ENCODE peak calls at places on chromosomes 5 and 9, in eight cellular contexts. A is ACHN, B is HuH-7.5, N is HCEC 1CT, M is NCI-H82, V is tibial artery, T is colonic mucosa, Y is GM04504. X is an unnamed sample.
A peak's percentile ranks its signal among the peaks of the same experiment; 100 is the strongest.

GRCh38 chr9:36151306-36152210 is 15.0 kb downstream of the GLIPR2 start:
- DNase-seq in A (no peak), B (no peak), N (peak; percentile 30), M (no peak), V (peak; percentile 54), T (peak; percentile 57), Y (no peak), X (no peak)

GRCh38 chr9:110464321-110464720 is 115.2 kb downstream of the SVEP1 start:
- DNase-seq in A (no peak), B (no peak), N (no peak), M (peak; percentile 17), V (no peak), T (no peak), Y (no peak), X (no peak)

GRCh38 chr5:75279324-75279723 is 42.6 kb upstream of the ANKRD31 start:
- DNase-seq in A (no peak), B (no peak), N (no peak), M (no peak), V (no peak), T (no peak), Y (no peak), X (no peak)

GRCh38 chr5:17118631-17119030 is 98.8 kb upstream of the BASP1 start:
- DNase-seq in A (peak; percentile 75), B (no peak), N (peak; percentile 97), M (no peak), V (peak; percentile 65), T (peak; percentile 67), Y (peak; percentile 80), X (peak; percentile 83)

GRCh38 chr5:86968311-86968753 is 299.4 kb upstream of the RASA1 start:
- DNase-seq in A (peak; percentile 57), B (no peak), N (peak; percentile 65), M (peak; percentile 55), V (no peak), T (no peak), Y (peak; percentile 20), X (peak; percentile 78)

GRCh38 chr5:151222769-151223446 is 984 bp downstream of the CCDC69 start:
- DNase-seq in A (no peak), B (no peak), N (no peak), M (no peak), V (peak; percentile 74), T (peak; percentile 52), Y (no peak), X (no peak)

GRCh38 chr9:126298319-126298801 is 28.3 kb upstream of the MVB12B start:
- DNase-seq in A (no peak), B (no peak), N (no peak), M (no peak), V (no peak), T (peak; percentile 63), Y (no peak), X (no peak)

GRCh38 chr5:176825957-176826356 is 15.6 kb downstream of the UNC5A start:
- DNase-seq in A (no peak), B (no peak), N (no peak), M (no peak), V (no peak), T (no peak), Y (no peak), X (no peak)

GRCh38 chr9:130321082-130321481 is 55.5 kb downstream of the HMCN2 start:
- DNase-seq in A (no peak), B (no peak), N (no peak), M (no peak), V (no peak), T (no peak), Y (no peak), X (no peak)

GRCh38 chr9:124342946-124343485 is 72.2 kb downstream of the PSMB7 start:
- DNase-seq in A (peak; percentile 67), B (no peak), N (peak; percentile 84), M (peak; percentile 34), V (peak; percentile 74), T (peak; percentile 45), Y (peak; percentile 81), X (peak; percentile 95)

GRCh38 chr5:39014544-39014943 is 59.7 kb downstream of the RICTOR start:
- DNase-seq in A (peak; percentile 5), B (no peak), N (peak; percentile 96), M (no peak), V (no peak), T (no peak), Y (peak; percentile 48), X (peak; percentile 74)

GRCh38 chr5:38808666-38809343 is 37.0 kb upstream of the OSMR start:
- DNase-seq in A (no peak), B (no peak), N (no peak), M (no peak), V (no peak), T (no peak), Y (no peak), X (no peak)

GRCh38 chr9:33315371-33315770 is 25.1 kb downstream of the NFX1 start:
- DNase-seq in A (no peak), B (no peak), N (no peak), M (no peak), V (no peak), T (no peak), Y (no peak), X (no peak)